ENCODE peak calls at places on chromosome 1, in five cellular contexts. I is cardiac fibroblast, C is AG04450, S is transverse colon, K is neural progenitor cell. F is an unnamed sample.

GRCh38 chr1:32464716-32465540 is at the start of gene ZBTB8B:
- DNase-seq in C (peak), S (peak), K (peak), I (peak), F (peak)

GRCh38 chr1:209674957-209675566 is at the start of gene G0S2:
- DNase-seq in C (no peak), K (peak), I (peak), S (peak), F (peak)

GRCh38 chr1:17929224-17929623 is 174.1 kb downstream of the ACTL8 start:
- DNase-seq in C (no peak), K (no peak), I (no peak), S (no peak), F (no peak)

GRCh38 chr1:206737729-206738222 is 32.8 kb upstream of the IL19 start:
- DNase-seq in S (no peak), C (no peak), I (no peak), K (no peak), F (no peak)

GRCh38 chr1:1216770-1217620 is 3.0 kb upstream of the TNFRSF4 start:
- DNase-seq in S (no peak), K (no peak), I (no peak), C (no peak), F (no peak)

GRCh38 chr1:45187735-45188134 is 18.7 kb downstream of the ZSWIM5 start:
- DNase-seq in C (no peak), S (no peak), K (no peak), I (peak), F (no peak)

GRCh38 chr1:19405195-19405760 is 80.1 kb downstream of the CAPZB start:
- DNase-seq in I (no peak), S (no peak), C (no peak), K (peak), F (no peak)

GRCh38 chr1:201423655-201424610 is 2.4 kb upstream of the TNNI1 start:
- DNase-seq in C (no peak), I (no peak), S (no peak), K (no peak), F (no peak)

GRCh38 chr1:54371038-54371935 is 34.9 kb downstream of the SSBP3 start:
- DNase-seq in C (no peak), K (no peak), S (peak), I (no peak), F (no peak)

GRCh38 chr1:151611288-151611790 is 511 bp upstream of the SNX27 start:
- DNase-seq in S (peak), K (no peak), C (no peak), I (peak), F (no peak)

GRCh38 chr1:93904228-93904627 is 5.0 kb downstream of the GCLM start:
- DNase-seq in C (no peak), K (no peak), S (no peak), I (no peak), F (no peak)

GRCh38 chr1:197914510-197914909 is 2.7 kb upstream of the LHX9 start:
- DNase-seq in C (no peak), K (no peak), S (no peak), I (no peak), F (no peak)

DNA sequence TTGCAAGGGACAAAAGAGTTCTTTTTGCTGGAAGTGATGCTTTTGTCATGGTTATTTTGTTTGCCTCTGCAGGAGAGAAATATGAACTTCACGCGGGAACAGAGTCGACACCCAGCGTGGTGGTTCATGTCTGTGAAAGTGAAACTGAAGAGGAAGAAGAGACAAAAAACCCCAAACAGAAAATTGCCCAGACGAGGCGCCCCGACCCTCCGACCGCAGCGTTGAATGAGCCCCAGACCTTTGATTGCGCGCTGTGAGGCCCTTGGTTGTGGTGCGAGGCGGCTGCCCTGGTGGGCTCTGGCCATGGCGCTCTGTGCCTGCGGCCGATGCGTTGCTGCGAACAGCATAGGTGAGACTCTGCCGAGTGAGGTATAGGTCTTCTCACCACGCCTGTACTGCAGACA is 20.9 kb upstream of the NCMAP start:
- DNase-seq in K (no peak), I (no peak), C (no peak), S (peak), F (no peak)
- H3K4me3 ChIP-seq in K (no peak), I (no peak), C (no peak), S (no peak), F (no peak)

GRCh38 chr1:230068952-230069684 is 2.1 kb downstream of the GALNT2 start:
- DNase-seq in C (no peak), K (peak), I (no peak), S (peak), F (no peak)

GRCh38 chr1:230066466-230067404 is at the start of gene GALNT2:
- DNase-seq in C (peak), I (peak), S (peak), K (peak), F (peak)

GRCh38 chr1:230069813-230070212 is 2.8 kb downstream of the GALNT2 start:
- DNase-seq in I (no peak), S (no peak), K (peak), C (no peak), F (no peak)

GRCh38 chr1:230067441-230067870 is 418 bp downstream of the GALNT2 start:
- DNase-seq in C (no peak), I (peak), S (peak), K (peak), F (no peak)

GRCh38 chr1:230067871-230068814 is 1.1 kb downstream of the GALNT2 start:
- DNase-seq in C (no peak), K (peak), S (peak), I (peak), F (no peak)
- TF ChIP-seq CTCF in C (peak), K (peak), S (no peak), I (peak), F (peak)

GRCh38 chr1:40153073-40153770 is 8.0 kb upstream of the RLF start:
- DNase-seq in K (peak), I (peak), C (peak), S (no peak), F (peak)
- H3K4me3 ChIP-seq in K (no peak), I (no peak), C (no peak), S (no peak), F (no peak)

DNA sequence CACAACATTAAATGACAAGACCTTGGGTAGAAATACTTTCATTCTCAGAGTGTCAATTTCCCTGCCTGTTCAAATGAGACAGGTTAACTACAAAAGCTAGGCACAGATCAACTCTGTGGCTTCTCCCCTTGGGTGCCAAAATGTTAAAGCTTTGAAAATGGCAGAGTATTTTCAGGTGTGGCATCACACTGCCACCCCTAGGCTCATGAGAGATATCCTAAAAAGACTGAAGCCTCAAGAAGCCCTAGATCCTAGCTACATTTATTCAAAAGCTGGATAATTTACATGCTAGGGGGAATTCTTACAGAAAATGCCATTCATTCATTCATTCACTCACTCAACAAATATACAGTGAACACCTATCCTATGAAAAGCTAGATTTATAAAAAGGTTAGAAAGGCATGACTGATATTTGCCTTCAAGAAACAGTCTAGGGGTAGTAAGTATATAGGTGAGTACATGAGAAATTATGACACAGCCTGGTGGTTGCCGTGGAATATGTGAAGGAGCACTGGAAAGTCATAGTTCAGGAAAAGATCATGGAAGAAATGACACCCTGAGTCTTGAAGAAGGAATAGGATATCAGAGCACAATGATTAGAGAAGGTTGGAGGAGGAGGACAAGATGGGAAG is 15.9 kb upstream of the RAB4A start:
- DNase-seq in C (no peak), I (peak), K (peak), S (no peak), F (no peak)
- TF ChIP-seq CTCF in C (peak), I (peak), K (peak), S (no peak), F (peak)

GRCh38 chr1:10940451-10940804 is 72.0 kb upstream of the TARDBP start:
- DNase-seq in C (no peak), I (no peak), K (no peak), S (no peak), F (no peak)
- H3K4me3 ChIP-seq in C (no peak), I (no peak), K (no peak), S (no peak), F (no peak)

GRCh38 chr1:66356605-66357004 is 177.3 kb upstream of the SGIP1 start:
- DNase-seq in I (no peak), C (no peak), K (peak), S (no peak), F (no peak)

GRCh38 chr1:66359815-66360214 is 174.1 kb upstream of the SGIP1 start:
- DNase-seq in I (peak), C (no peak), K (no peak), S (no peak), F (no peak)

GRCh38 chr1:66357478-66358197 is 176.3 kb upstream of the SGIP1 start:
- DNase-seq in I (no peak), S (no peak), C (no peak), K (no peak), F (no peak)

GRCh38 chr1:66364578-66365391 is 169.2 kb upstream of the SGIP1 start:
- DNase-seq in K (no peak), I (no peak), S (no peak), C (no peak), F (no peak)

DNA sequence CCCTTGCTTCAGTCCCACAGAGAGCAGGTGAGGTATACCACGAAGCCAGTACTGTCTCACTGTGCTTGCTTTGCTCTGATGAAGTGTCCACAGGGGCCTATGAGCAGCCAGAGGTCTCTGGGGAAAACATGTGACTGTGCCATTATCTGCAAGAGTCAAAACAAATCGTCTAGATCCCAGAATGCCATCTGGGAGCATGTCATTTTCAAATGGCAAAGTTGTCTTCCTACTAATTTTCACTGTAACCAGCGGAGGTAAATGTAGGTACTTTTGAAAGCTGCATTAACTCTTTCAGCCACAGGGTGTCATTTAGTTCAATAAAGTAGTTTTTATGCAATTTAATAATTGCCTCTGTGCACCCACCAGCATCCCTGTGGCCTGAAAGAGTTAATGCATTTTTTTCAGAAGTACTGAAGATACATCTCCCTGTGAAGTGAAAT is 173.6 kb upstream of the SGIP1 start:
- DNase-seq in S (no peak), K (no peak), C (no peak), I (peak), F (no peak)
- TF ChIP-seq CTCF in S (no peak), K (peak), C (no peak), I (peak), F (no peak)

GRCh38 chr1:86156571-86157455 is at the start of gene COL24A1:
- DNase-seq in S (peak), C (peak), K (peak), I (peak), F (peak)

GRCh38 chr1:86155061-86155806 is 1.3 kb downstream of the COL24A1 start:
- DNase-seq in C (no peak), K (peak), S (no peak), I (peak), F (peak)

GRCh38 chr1:86155807-86156561 is 588 bp downstream of the COL24A1 start:
- DNase-seq in C (no peak), S (peak), K (peak), I (peak), F (peak)

GRCh38 chr1:86152887-86153286 is 3.7 kb downstream of the COL24A1 start:
- DNase-seq in C (no peak), K (no peak), S (no peak), I (no peak), F (no peak)

DNA sequence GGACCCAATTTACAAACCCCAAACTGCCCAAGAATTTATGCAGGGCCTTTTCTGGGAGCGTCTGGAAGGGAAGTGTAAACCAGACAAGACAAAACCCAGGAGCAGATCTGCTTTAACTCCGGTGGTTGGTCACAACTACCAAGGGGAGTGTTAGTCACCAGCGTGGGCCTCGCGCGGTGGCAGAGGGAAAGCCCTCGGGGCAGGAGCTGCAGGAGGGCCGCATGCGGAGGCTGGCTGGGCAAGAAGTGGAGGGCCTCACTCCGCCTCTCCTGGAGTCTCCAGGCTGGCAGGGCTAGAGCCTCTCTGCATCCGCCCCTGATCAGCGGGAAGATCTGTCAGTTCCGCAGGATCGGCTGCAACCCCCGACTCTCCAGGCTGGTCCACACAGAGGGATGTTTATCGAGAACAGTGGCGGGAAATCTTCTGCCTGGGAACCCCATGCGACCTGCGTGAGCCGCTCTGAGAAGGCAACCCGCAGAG is 2.0 kb downstream of the COL24A1 start:
- DNase-seq in I (no peak), S (no peak), C (no peak), K (peak), F (no peak)
- H3K4me3 ChIP-seq in I (no peak), S (no peak), C (no peak), K (peak), F (peak)

DNA sequence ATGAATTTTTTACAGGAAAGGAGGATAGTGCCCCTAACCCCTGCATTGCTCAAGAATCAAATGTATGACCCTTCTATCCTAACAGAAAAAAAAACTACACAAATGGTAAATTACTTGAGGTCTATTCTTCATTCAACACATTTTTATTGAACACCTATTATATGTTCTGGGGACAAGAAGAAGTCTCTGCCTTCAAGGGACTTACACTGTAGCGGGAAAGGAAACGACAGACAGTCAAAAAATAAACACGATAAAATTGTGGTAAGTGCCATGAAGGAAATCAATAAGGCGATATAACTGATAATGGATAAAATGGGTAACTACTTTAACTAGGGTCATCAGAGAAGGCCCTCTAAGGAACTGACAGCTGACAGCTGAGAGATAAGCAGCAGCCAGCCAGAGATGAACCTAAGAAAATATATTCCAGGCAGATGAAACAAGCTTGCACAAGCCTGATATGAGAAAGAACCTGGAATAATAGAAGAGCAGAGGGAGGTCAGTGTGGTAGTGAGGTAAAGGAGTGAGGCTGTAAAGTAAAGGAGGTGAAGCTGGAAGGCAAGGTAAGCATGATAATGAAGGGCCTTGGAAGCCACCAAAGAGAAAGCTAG is 66.4 kb downstream of the PHTF1 start:
- DNase-seq in K (no peak), C (no peak), S (no peak), I (no peak), F (no peak)
- TF ChIP-seq CTCF in K (no peak), C (no peak), S (no peak), I (no peak), F (no peak)

DNA sequence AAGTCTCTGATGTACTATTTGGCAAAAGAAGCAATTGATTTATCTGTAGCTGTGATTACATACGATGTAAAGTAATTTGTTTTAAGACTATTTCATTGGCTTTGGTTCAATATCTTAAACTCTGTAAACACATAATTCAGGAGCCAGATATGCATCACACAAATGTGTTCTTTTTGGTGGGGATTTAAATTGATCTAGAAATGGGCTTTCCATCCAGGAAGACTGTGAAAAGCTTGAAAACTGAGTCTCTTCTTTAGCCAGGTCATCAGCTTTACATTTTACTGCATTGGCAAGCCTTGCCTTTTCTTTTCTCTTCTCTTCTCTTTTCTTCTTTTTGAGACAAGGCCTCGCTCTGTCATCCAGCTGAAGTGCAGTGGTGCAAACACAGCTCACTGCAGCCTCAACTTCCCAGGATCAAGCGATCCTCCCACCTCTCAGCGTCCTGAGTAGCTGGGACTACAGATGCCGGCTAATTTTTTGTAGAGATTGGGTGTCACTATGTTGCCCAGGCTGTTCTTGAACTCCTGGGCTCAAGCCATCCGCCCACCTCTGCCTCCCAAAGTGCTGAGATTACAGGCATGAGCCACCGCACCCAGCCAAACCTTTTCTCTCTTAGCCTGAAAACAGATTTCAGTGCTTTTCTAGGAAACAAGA is 1.4 kb downstream of the RCAN3 start:
- DNase-seq in K (peak), S (no peak), C (no peak), I (no peak), F (no peak)
- H3K4me3 ChIP-seq in K (peak), S (peak), C (no peak), I (no peak), F (peak)

F was measured in astrocyte of the spinal cord.